ENCODE peak calls at places on chromosomes 5 and 9, in seven cellular contexts. C is cardiac muscle cell, R is AG04450, M is thoracic aorta, D is lower lobe of right lung, Y is adrenal gland, X is PC-9. J is an unnamed sample.
A peak's percentile ranks its signal among the peaks of the same experiment; 100 is the strongest.

GRCh38 chr9:20551236-20551635 is 71.1 kb downstream of the MLLT3 start:
- DNase-seq in C (no peak), R (no peak), M (no peak), D (no peak), Y (no peak), X (peak; percentile 81), J (no peak)

GRCh38 chr5:61471352-61471751 is 139.3 kb downstream of the ZSWIM6 start:
- DNase-seq in C (no peak), R (no peak), M (no peak), D (no peak), Y (no peak), X (no peak), J (no peak)

GRCh38 chr5:140358738-140359310 is 1.2 kb upstream of the SLC4A9 start:
- DNase-seq in C (peak; percentile 51), R (no peak), M (no peak), D (no peak), Y (no peak), X (no peak), J (no peak)

GRCh38 chr5:67510204-67510603 is 313.6 kb upstream of the CD180 start:
- DNase-seq in C (no peak), R (no peak), M (no peak), D (no peak), Y (no peak), X (no peak), J (no peak)

GRCh38 chr5:89232139-89232603 is 349.2 kb upstream of the MEF2C start:
- DNase-seq in C (no peak), R (no peak), M (no peak), D (no peak), Y (no peak), X (no peak), J (peak; percentile 72)

GRCh38 chr5:142763701-142764100 is 6.5 kb upstream of the ARHGAP26 start:
- DNase-seq in C (no peak), R (no peak), M (no peak), D (no peak), Y (no peak), X (no peak), J (no peak)

GRCh38 chr9:124353811-124354274 is 61.4 kb downstream of the PSMB7 start:
- DNase-seq in C (no peak), R (peak; percentile 27), M (no peak), D (no peak), Y (no peak), X (no peak), J (no peak)

GRCh38 chr5:15901151-15901550 is 278.4 kb downstream of the MARCHF11 start:
- DNase-seq in C (no peak), R (no peak), M (no peak), D (no peak), Y (no peak), X (no peak), J (no peak)

GRCh38 chr9:11973511-11973910 is 719.7 kb upstream of the TYRP1 start:
- DNase-seq in C (no peak), R (no peak), M (no peak), D (no peak), Y (no peak), X (no peak), J (no peak)

GRCh38 chr9:125635888-125636287 is 71.1 kb downstream of the MAPKAP1 start:
- DNase-seq in C (peak; percentile 42), R (no peak), M (no peak), D (no peak), Y (no peak), X (no peak), J (no peak)

GRCh38 chr5:150497989-150498317 is 10.0 kb upstream of the NDST1 start:
- DNase-seq in C (no peak), R (no peak), M (no peak), D (no peak), Y (no peak), X (no peak), J (no peak)
- H3K4me3 ChIP-seq in C (no peak overlapping the region), R (peak overlapping the region; percentile 47), M (peak overlapping the region; percentile 44), D (no peak overlapping the region), Y (no peak overlapping the region), X (no peak overlapping the region), J (no peak overlapping the region)

GRCh38 chr9:129720865-129721545 is 31.8 kb downstream of the PTGES start:
- DNase-seq in C (no peak), R (no peak), M (no peak), D (no peak), Y (no peak), X (no peak), J (no peak)

GRCh38 chr9:129718647-129719046 is 34.2 kb downstream of the PTGES start:
- DNase-seq in C (no peak), R (no peak), M (no peak), D (no peak), Y (no peak), X (no peak), J (no peak)

GRCh38 chr9:129719135-129719534 is 33.7 kb downstream of the PTGES start:
- DNase-seq in C (no peak), R (no peak), M (no peak), D (no peak), Y (no peak), X (no peak), J (no peak)

GRCh38 chr9:129717991-129718390 is 34.9 kb downstream of the PTGES start:
- DNase-seq in C (no peak), R (no peak), M (no peak), D (no peak), Y (no peak), X (no peak), J (no peak)

DNA sequence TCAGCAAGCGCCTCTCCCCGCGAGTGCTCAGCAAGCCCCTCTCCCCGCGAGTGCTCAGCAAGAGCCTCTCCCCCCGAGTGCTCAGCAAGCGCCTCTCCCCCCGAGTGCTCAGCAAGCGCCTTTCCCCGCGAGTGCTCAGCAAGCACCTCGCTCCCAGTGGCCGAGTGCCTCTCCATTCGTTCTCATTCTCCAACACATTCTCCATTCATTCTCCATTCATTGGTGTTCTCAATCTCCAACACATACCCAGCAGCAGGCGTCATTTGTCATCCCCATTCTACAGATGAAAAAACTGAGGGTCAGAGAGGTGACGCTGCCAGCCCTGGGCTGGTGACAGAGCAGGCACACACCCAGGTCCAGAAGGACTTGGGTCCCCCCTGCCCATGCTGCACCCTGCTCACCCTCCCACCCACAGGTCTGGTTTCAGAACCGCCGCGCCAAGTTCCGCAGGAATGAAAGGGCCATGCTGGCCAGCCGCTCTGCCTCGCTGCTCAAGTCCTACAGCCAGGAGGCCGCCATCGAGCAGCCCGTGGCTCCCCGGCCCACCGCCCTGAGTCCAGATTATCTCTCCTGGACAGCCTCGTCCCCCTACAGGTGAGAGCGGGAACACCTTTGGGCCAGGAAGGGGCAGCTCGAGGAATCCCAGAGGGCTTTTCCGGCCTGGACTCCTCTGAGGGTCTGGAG is 32.5 kb downstream of the PTGES start:
- DNase-seq in C (no peak), R (no peak), M (no peak), D (no peak), Y (no peak), X (no peak), J (no peak)
- TF ChIP-seq CTCF in C (peak; percentile 37), R (peak; percentile 35), M (peak; percentile 28), D (no peak), Y (no peak), X (peak; percentile 45), J (peak; percentile 25)

GRCh38 chr9:133199648-133200321 is 9.3 kb downstream of the OBP2B start:
- DNase-seq in C (no peak), R (no peak), M (no peak), D (peak; percentile 59), Y (no peak), X (no peak), J (peak; percentile 29)
- H3K27me3 ChIP-seq in C (peaks cover 38% of the 10 kb centered on the region), R (peaks cover 23% of the 10 kb centered on the region), M (no peaks in the 10 kb centered on the region), D (peaks cover 14% of the 10 kb centered on the region), Y (peaks cover 5% of the 10 kb centered on the region), X (peaks cover 84% of the 10 kb centered on the region), J (peaks cover 1% of the 10 kb centered on the region)

GRCh38 chr5:76954383-76954763 is 1.5 kb downstream of the CRHBP start:
- DNase-seq in C (no peak), R (no peak), M (no peak), D (no peak), Y (no peak), X (no peak), J (no peak)
- H3K4me3 ChIP-seq in C (peak overlapping the region; percentile 43), R (no peak overlapping the region), M (peak overlapping the region; percentile 52), D (peak overlapping the region; percentile 38), Y (peak overlapping the region; percentile 32), X (no peak overlapping the region), J (no peak overlapping the region)

GRCh38 chr9:98362624-98363023 is 107.2 kb upstream of the TBC1D2 start:
- DNase-seq in C (no peak), R (no peak), M (no peak), D (no peak), Y (no peak), X (no peak), J (no peak)

GRCh38 chr9:98367371-98367900 is 112.0 kb upstream of the TBC1D2 start:
- DNase-seq in C (no peak), R (no peak), M (no peak), D (no peak), Y (no peak), X (no peak), J (no peak)

GRCh38 chr9:98364042-98364441 is 108.6 kb upstream of the TBC1D2 start:
- DNase-seq in C (no peak), R (no peak), M (no peak), D (no peak), Y (no peak), X (no peak), J (no peak)

GRCh38 chr9:98365724-98366123 is 110.3 kb upstream of the TBC1D2 start:
- DNase-seq in C (no peak), R (no peak), M (no peak), D (no peak), Y (no peak), X (no peak), J (no peak)

GRCh38 chr9:98365227-98365669 is 109.8 kb upstream of the TBC1D2 start:
- DNase-seq in C (no peak), R (no peak), M (no peak), D (no peak), Y (no peak), X (no peak), J (no peak)
- TF ChIP-seq CTCF in C (peak; percentile 51), R (peak; percentile 53), M (no peak), D (peak; percentile 47), Y (peak; percentile 31), X (peak; percentile 72), J (peak; percentile 52)

GRCh38 chr9:34993502-34994428 is 4.2 kb downstream of the DNAJB5 start:
- DNase-seq in C (peak; percentile 69), R (no peak), M (peak; percentile 82), D (no peak), Y (peak; percentile 66), X (no peak), J (peak; percentile 54)
- H3K27me3 ChIP-seq in C (no peaks in the 10 kb centered on the region), R (no peaks in the 10 kb centered on the region), M (no peaks in the 10 kb centered on the region), D (no peaks in the 10 kb centered on the region), Y (no peaks in the 10 kb centered on the region), X (no peaks in the 10 kb centered on the region), J (no peaks in the 10 kb centered on the region)

GRCh38 chr9:87193151-87193550 is 245.8 kb upstream of the GAS1 start:
- DNase-seq in C (no peak), R (no peak), M (no peak), D (no peak), Y (no peak), X (no peak), J (no peak)
- H3K4me3 ChIP-seq in C (no peak overlapping the region), R (no peak overlapping the region), M (no peak overlapping the region), D (no peak overlapping the region), Y (no peak overlapping the region), X (no peak overlapping the region), J (no peak overlapping the region)

GRCh38 chr9:15142903-15143534 is 164.0 kb downstream of the TTC39B start:
- DNase-seq in C (peak; percentile 63), R (peak; percentile 24), M (no peak), D (no peak), Y (no peak), X (peak; percentile 46), J (no peak)
- TF ChIP-seq CTCF in C (peak; percentile 89), R (peak; percentile 89), M (peak; percentile 76), D (peak; percentile 83), Y (peak; percentile 80), X (peak; percentile 76), J (peak; percentile 80)